ENCODE peak calls at places on chromosomes 16 and 17, in seven cellular contexts. R is fibroblast of lung; N is aorta; B is upper lobe of right lung; E is effector memory CD4-positive, alpha-beta T cell; Q is upper lobe of left lung; X is GM23248. A is an unnamed sample. For H3K36me3, the result is how much of the 10 kb centered on the place peaks cover.

GRCh38 chr17:67290244-67290993 is 45.4 kb upstream of the HELZ start:
- DNase-seq in E (no peak), N (no peak), R (no peak), X (no peak), B (no peak), Q (no peak), A (no peak)

GRCh38 chr17:42246515-42246914 is 29.7 kb downstream of the STAT5B start:
- DNase-seq in Q (no peak), X (no peak), B (no peak), N (no peak), R (peak), E (no peak), A (peak)

GRCh38 chr16:57528499-57529323 is 7.7 kb downstream of the CCDC102A start:
- DNase-seq in Q (no peak), B (peak), E (no peak), X (no peak), N (no peak), R (no peak), A (no peak)

GRCh38 chr16:15477802-15478201 is 43.4 kb downstream of the BMERB1 start:
- DNase-seq in E (no peak), N (no peak), X (peak), B (no peak), R (no peak), Q (no peak), A (no peak)

GRCh38 chr16:66473654-66474519 is 46.8 kb downstream of the BEAN1 start:
- DNase-seq in N (no peak), Q (no peak), X (peak), B (no peak), R (no peak), E (no peak), A (no peak)

GRCh38 chr16:61024180-61024900 is 1011.9 kb downstream of the CDH8 start:
- DNase-seq in R (no peak), B (no peak), N (no peak), E (no peak), Q (no peak), X (no peak), A (no peak)

GRCh38 chr16:46973457-46974324 is at the start of gene DNAJA2:
- DNase-seq in B (peak), X (peak), E (peak), N (peak), Q (peak), R (peak), A (peak)

GRCh38 chr17:81397314-81398169 is 2.3 kb downstream of the BAHCC1 start:
- DNase-seq in N (no peak), X (peak), E (no peak), Q (no peak), R (peak), B (no peak), A (no peak)

GRCh38 chr16:28863929-28864886 is 565 bp downstream of the SH2B1 start:
- DNase-seq in B (no peak), N (peak), X (peak), E (no peak), Q (no peak), R (peak), A (peak)

GRCh38 chr16:49822649-49823370 is 33.1 kb downstream of the ZNF423 start:
- DNase-seq in N (no peak), E (no peak), R (no peak), Q (no peak), B (no peak), X (no peak), A (no peak)

GRCh38 chr17:42879596-42879985 is 21.0 kb upstream of the G6PC1 start:
- DNase-seq in E (no peak), N (no peak), X (peak), Q (no peak), B (no peak), R (peak), A (peak)

GRCh38 chr17:32104158-32104557 is 38.1 kb upstream of the RHOT1 start:
- DNase-seq in E (no peak), B (no peak), N (no peak), R (no peak), Q (no peak), X (no peak), A (no peak)

GRCh38 chr16:8740775-8741355 is 56.6 kb downstream of the TMEM186 start:
- DNase-seq in N (no peak), X (no peak), R (no peak), B (no peak), Q (no peak), E (no peak), A (no peak)

GRCh38 chr16:56357765-56358322 is 67.5 kb downstream of the AMFR start:
- DNase-seq in E (no peak), Q (peak), N (peak), B (peak), R (no peak), X (no peak), A (no peak)

GRCh38 chr16:19114359-19115147 is 789 bp downstream of the ITPRIPL2 start:
- DNase-seq in Q (peak), B (peak), R (peak), E (no peak), X (peak), N (peak), A (no peak)

GRCh38 chr16:86768999-86769398 is 190.7 kb downstream of the FOXL1 start:
- DNase-seq in E (no peak), X (no peak), B (no peak), Q (no peak), R (peak), N (peak), A (peak)

GRCh38 chr17:45857977-45858708 is 13.5 kb downstream of the SPPL2C start:
- DNase-seq in N (no peak), B (no peak), R (peak), E (no peak), Q (no peak), X (peak), A (peak)

GRCh38 chr16:53518550-53519416 is 15.8 kb upstream of the AKTIP start:
- DNase-seq in E (peak), B (no peak), Q (peak), R (peak), X (peak), N (no peak), A (peak)

GRCh38 chr17:3558603-3559269 is 1.1 kb upstream of the TRPV3 start:
- DNase-seq in N (peak), X (peak), R (peak), B (no peak), Q (no peak), E (peak), A (peak)

GRCh38 chr16:57147381-57148191 is 38.3 kb downstream of the PSME3IP1 start:
- DNase-seq in E (no peak), Q (peak), B (no peak), R (peak), X (peak), N (no peak), A (no peak)

GRCh38 chr17:65074778-65075250 is 18.3 kb upstream of the GNA13 start:
- DNase-seq in Q (peak), B (peak), X (no peak), R (no peak), N (no peak), E (no peak), A (no peak)

GRCh38 chr17:50638851-50639767 is 4.4 kb downstream of the ABCC3 start:
- DNase-seq in X (peak), Q (peak), E (no peak), N (peak), B (peak), R (peak), A (peak)

GRCh38 chr17:42201155-42201772 is 7.0 kb upstream of the GHDC start:
- DNase-seq in Q (no peak), B (no peak), R (no peak), E (no peak), N (no peak), X (no peak), A (no peak)

GRCh38 chr17:32976605-32977004 is 15.0 kb upstream of the SPACA3 start:
- DNase-seq in E (no peak), B (no peak), R (no peak), Q (no peak), N (no peak), X (no peak), A (no peak)

GRCh38 chr16:85308585-85309540 is 196.6 kb upstream of the CIBAR2 start:
- DNase-seq in N (no peak), X (no peak), E (no peak), B (no peak), Q (no peak), R (no peak), A (no peak)

GRCh38 chr17:10790491-10791401 is 13.2 kb downstream of the TMEM238L start:
- DNase-seq in X (peak), N (no peak), R (no peak), Q (no peak), E (no peak), B (no peak), A (no peak)

GRCh38 chr16:27445502-27446175 is 43.7 kb downstream of the IL21R start:
- DNase-seq in B (peak), R (no peak), X (no peak), N (peak), Q (no peak), E (no peak), A (no peak)
- H3K36me3 ChIP-seq in B (under half), R (under half), X (under half), N (under half), Q (under half), E (half or more), A (under half)

GRCh38 chr16:90047714-90048346 is 28.6 kb upstream of the DBNDD1 start:
- DNase-seq in B (no peak), X (peak), R (no peak), E (no peak), Q (peak), N (no peak), A (no peak)
- H3K4me3 ChIP-seq in B (peak), X (peak), R (no peak), E (peak), Q (no peak), N (no peak), A (peak)

GRCh38 chr17:82734987-82735866 is at the start of gene FN3K:
- DNase-seq in E (no peak), R (peak), X (peak), Q (peak), B (peak), N (peak), A (peak)

GRCh38 chr17:82726427-82726826 is 9.0 kb upstream of the FN3K start:
- DNase-seq in R (no peak), B (no peak), N (no peak), X (no peak), Q (no peak), E (no peak), A (no peak)

GRCh38 chr17:82736511-82737185 is 1.2 kb downstream of the FN3K start:
- DNase-seq in Q (no peak), X (no peak), R (no peak), B (no peak), E (no peak), N (no peak), A (no peak)

GRCh38 chr17:82729479-82730260 is 5.7 kb upstream of the FN3K start:
- DNase-seq in R (no peak), Q (no peak), X (no peak), B (no peak), E (no peak), N (no peak), A (no peak)

GRCh38 chr17:82732118-82732743 is 3.2 kb upstream of the FN3K start:
- DNase-seq in R (no peak), X (no peak), B (no peak), E (no peak), N (no peak), Q (no peak), A (no peak)
- H3K36me3 ChIP-seq in R (under half), X (under half), B (under half), E (under half), N (under half), Q (under half), A (under half)

DNA sequence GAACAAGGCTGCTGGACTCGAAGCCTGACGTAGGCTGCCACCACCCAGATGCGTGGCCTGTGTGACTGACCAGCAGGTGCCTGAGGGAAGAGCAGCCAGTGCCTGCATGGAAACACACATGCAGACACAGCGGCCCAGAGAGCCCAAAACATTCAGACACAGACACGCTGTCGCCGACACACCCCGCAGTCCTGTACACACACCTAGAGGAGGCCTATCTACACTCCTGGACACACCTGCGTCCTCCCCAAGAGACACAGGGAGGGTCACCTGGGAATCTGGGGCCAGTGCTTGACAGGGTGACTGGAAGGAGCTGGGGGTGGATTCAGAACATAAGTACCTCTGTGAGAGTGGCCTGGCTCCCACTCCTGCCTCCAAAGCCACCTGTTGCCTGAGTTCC is 6.1 kb upstream of the TSPOAP1 start:
- DNase-seq in E (no peak), N (no peak), Q (no peak), R (no peak), X (no peak), B (no peak), A (no peak)
- H3K4me3 ChIP-seq in E (peak), N (no peak), Q (no peak), R (no peak), X (no peak), B (no peak), A (no peak)

GRCh38 chr17:74654742-74655141 is 31.2 kb upstream of the CD300E start:
- DNase-seq in B (no peak), N (no peak), E (no peak), R (no peak), X (no peak), Q (no peak), A (no peak)

GRCh38 chr17:74658620-74659019 is 35.1 kb upstream of the CD300E start:
- DNase-seq in X (no peak), Q (no peak), B (no peak), E (no peak), R (no peak), N (no peak), A (no peak)

GRCh38 chr17:74663566-74663965 is 40.0 kb upstream of the CD300E start:
- DNase-seq in R (peak), E (no peak), Q (no peak), N (no peak), B (no peak), X (peak), A (no peak)

DNA sequence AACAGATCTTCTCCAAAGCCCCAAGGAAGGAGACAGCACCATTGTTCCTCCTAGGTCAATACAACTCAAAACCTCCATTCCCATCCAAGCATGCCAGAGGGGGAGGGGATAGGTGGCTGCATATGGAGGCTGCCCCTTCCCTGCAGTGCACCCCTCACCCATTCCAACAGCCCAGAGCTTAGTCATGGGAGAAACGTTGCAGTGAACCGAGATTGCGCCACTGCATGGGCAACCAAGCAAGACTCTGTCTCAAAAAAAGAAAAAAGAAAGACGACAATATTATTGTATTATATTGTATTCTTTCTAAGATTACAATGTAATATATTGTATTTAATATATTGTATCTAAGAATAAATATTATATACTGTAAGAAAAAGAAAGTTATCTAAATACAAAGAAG is 36.4 kb upstream of the CD300E start:
- DNase-seq in N (no peak), R (no peak), X (no peak), B (no peak), E (no peak), Q (no peak), A (no peak)
- H3K36me3 ChIP-seq in N (under half), R (under half), X (under half), B (under half), E (under half), Q (under half), A (under half)

DNA sequence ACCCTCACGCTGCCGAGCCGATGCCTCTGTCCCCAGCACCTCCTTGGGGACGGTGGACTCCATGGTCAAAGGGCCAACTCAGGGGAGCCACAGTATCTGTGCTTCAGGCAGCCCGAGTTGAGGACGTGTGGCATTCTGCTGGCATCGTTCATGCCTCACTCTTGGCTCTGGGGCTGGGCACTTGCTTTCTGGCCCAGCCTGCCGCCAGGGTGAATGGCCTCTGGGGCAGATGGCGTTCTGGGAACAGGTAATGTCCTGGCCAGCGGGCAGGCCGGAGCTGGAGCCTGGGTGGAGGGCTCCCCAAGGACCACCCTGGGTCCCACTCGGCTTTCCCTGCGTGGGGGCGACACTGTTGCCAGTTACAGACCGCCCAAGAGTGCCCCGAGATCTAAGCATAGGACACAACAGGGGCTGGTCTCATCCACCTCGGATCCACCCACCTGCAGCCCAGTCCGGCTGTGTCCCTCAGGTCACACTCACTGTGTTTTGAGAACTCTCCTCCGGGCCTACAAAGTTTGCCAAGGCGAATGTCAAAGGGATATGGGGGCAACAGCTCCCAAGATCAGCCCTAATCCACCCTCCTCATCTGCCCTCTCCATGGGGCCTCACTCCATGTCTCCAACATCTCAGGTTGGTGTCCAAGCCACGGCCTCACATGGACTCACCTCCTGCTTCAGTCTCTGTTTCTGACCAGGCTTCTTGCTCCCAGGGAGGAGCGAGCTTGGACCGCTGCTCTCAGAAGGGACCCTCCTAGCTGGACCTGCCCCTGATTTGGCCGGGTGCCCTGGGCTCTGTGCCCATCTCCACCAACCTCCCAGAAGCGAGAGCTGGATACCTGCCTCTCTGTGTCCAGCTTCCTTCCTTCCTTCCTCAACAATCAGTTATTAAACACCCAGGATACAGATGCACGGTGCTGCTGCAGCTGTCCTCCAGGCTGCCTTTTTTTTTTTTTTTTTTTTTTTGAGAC is 60.8 kb downstream of the TMEM235 start:
- DNase-seq in X (no peak), B (no peak), R (no peak), Q (no peak), E (no peak), N (no peak), A (no peak)
- H3K4me3 ChIP-seq in X (no peak), B (no peak), R (no peak), Q (no peak), E (no peak), N (no peak), A (no peak)